ENCODE peak calls at places on chromosomes 3 and 15, in five cellular contexts. One of them, this sample, is unnamed.

GRCh38 chr15:43210172-43210745 is 10.6 kb downstream of the EPB42 start:
- DNase-seq in OCI-M1: no peak
- DNase-seq in globus pallidus: no peak
- DNase-seq in NCI-H446 treated with DMSO at 0.1 percent for 48 hours: no peak
- DNase-seq in ELF-1: no peak
- DNase-seq in this sample: no peak

GRCh38 chr15:79091204-79091867 is 756 bp upstream of the RASGRF1 start:
- DNase-seq in OCI-M1: no peak
- DNase-seq in globus pallidus: no peak
- DNase-seq in NCI-H446 treated with DMSO at 0.1 percent for 48 hours: no peak
- DNase-seq in ELF-1: peak
- DNase-seq in this sample: peak

GRCh38 chr3:49501258-49501609 is 31.2 kb downstream of the DAG1 start:
- DNase-seq in OCI-M1: no peak
- DNase-seq in globus pallidus: no peak
- DNase-seq in NCI-H446 treated with DMSO at 0.1 percent for 48 hours: no peak
- DNase-seq in ELF-1: no peak
- DNase-seq in this sample: no peak

GRCh38 chr15:57865294-57865693 is 158.8 kb downstream of the POLR2M start:
- DNase-seq in OCI-M1: no peak
- DNase-seq in globus pallidus: no peak
- DNase-seq in NCI-H446 treated with DMSO at 0.1 percent for 48 hours: no peak
- DNase-seq in ELF-1: peak
- DNase-seq in this sample: no peak

GRCh38 chr3:124292329-124292728 is 300.4 kb upstream of the ROPN1 start:
- DNase-seq in OCI-M1: peak
- DNase-seq in globus pallidus: no peak
- DNase-seq in NCI-H446 treated with DMSO at 0.1 percent for 48 hours: no peak
- DNase-seq in ELF-1: no peak
- DNase-seq in this sample: no peak

GRCh38 chr3:57818772-57819171 is 62.7 kb downstream of the SLMAP start:
- DNase-seq in OCI-M1: no peak
- DNase-seq in globus pallidus: no peak
- DNase-seq in NCI-H446 treated with DMSO at 0.1 percent for 48 hours: no peak
- DNase-seq in ELF-1: no peak
- DNase-seq in this sample: no peak

GRCh38 chr3:146250449-146251382 is at the start of gene PLSCR4:
- DNase-seq in OCI-M1: peak
- DNase-seq in globus pallidus: peak
- DNase-seq in NCI-H446 treated with DMSO at 0.1 percent for 48 hours: peak
- DNase-seq in ELF-1: peak
- DNase-seq in this sample: peak

GRCh38 chr3:184375747-184376495 is 2.1 kb downstream of the THPO start:
- DNase-seq in OCI-M1: no peak
- DNase-seq in globus pallidus: no peak
- DNase-seq in NCI-H446 treated with DMSO at 0.1 percent for 48 hours: no peak
- DNase-seq in ELF-1: no peak
- DNase-seq in this sample: no peak

GRCh38 chr3:188006726-188007393 is 147.1 kb upstream of the LPP start:
- DNase-seq in OCI-M1: no peak
- DNase-seq in globus pallidus: peak
- DNase-seq in NCI-H446 treated with DMSO at 0.1 percent for 48 hours: peak
- DNase-seq in ELF-1: no peak
- DNase-seq in this sample: peak

GRCh38 chr3:47404955-47405790 is 24.4 kb downstream of the PTPN23 start:
- DNase-seq in OCI-M1: peak
- DNase-seq in globus pallidus: peak
- DNase-seq in NCI-H446 treated with DMSO at 0.1 percent for 48 hours: no peak
- DNase-seq in ELF-1: no peak
- DNase-seq in this sample: peak

GRCh38 chr15:74240002-74240568 is 4.0 kb downstream of the CCDC33 start:
- DNase-seq in OCI-M1: no peak
- DNase-seq in globus pallidus: peak
- DNase-seq in NCI-H446 treated with DMSO at 0.1 percent for 48 hours: peak
- DNase-seq in ELF-1: peak
- DNase-seq in this sample: no peak

GRCh38 chr3:169112153-169112892 is 551.2 kb downstream of the MECOM start:
- DNase-seq in OCI-M1: peak
- DNase-seq in globus pallidus: no peak
- DNase-seq in NCI-H446 treated with DMSO at 0.1 percent for 48 hours: no peak
- DNase-seq in ELF-1: no peak
- DNase-seq in this sample: no peak

GRCh38 chr15:98737122-98737521 is 88.8 kb downstream of the IGF1R start:
- DNase-seq in OCI-M1: no peak
- DNase-seq in globus pallidus: no peak
- DNase-seq in NCI-H446 treated with DMSO at 0.1 percent for 48 hours: no peak
- DNase-seq in ELF-1: no peak
- DNase-seq in this sample: no peak

GRCh38 chr3:32453346-32453745 is 49.3 kb downstream of the CMTM6 start:
- DNase-seq in OCI-M1: no peak
- DNase-seq in globus pallidus: no peak
- DNase-seq in NCI-H446 treated with DMSO at 0.1 percent for 48 hours: no peak
- DNase-seq in ELF-1: no peak
- DNase-seq in this sample: no peak

GRCh38 chr3:15241341-15241740 is 35.3 kb downstream of the CAPN7 start:
- DNase-seq in OCI-M1: peak
- DNase-seq in globus pallidus: peak
- DNase-seq in NCI-H446 treated with DMSO at 0.1 percent for 48 hours: no peak
- DNase-seq in ELF-1: no peak
- DNase-seq in this sample: no peak

GRCh38 chr3:164199982-164200823 is 878.1 kb downstream of the SI start:
- DNase-seq in OCI-M1: no peak
- DNase-seq in globus pallidus: no peak
- DNase-seq in NCI-H446 treated with DMSO at 0.1 percent for 48 hours: no peak
- DNase-seq in ELF-1: no peak
- DNase-seq in this sample: no peak

GRCh38 chr15:39935241-39935640 is 1.3 kb downstream of the EIF2AK4 start:
- DNase-seq in OCI-M1: no peak
- DNase-seq in globus pallidus: no peak
- DNase-seq in NCI-H446 treated with DMSO at 0.1 percent for 48 hours: no peak
- DNase-seq in ELF-1: no peak
- DNase-seq in this sample: no peak

GRCh38 chr15:54559405-54560064 is 581.3 kb downstream of the UNC13C start:
- DNase-seq in OCI-M1: peak
- DNase-seq in globus pallidus: peak
- DNase-seq in NCI-H446 treated with DMSO at 0.1 percent for 48 hours: no peak
- DNase-seq in ELF-1: no peak
- DNase-seq in this sample: no peak

GRCh38 chr15:68418611-68419161 is 13.3 kb downstream of the ITGA11 start:
- DNase-seq in OCI-M1: peak
- DNase-seq in globus pallidus: no peak
- DNase-seq in NCI-H446 treated with DMSO at 0.1 percent for 48 hours: no peak
- DNase-seq in ELF-1: no peak
- DNase-seq in this sample: no peak

GRCh38 chr15:68700395-68701123 is 120.1 kb downstream of the ANP32A start:
- DNase-seq in OCI-M1: no peak
- DNase-seq in globus pallidus: peak
- DNase-seq in NCI-H446 treated with DMSO at 0.1 percent for 48 hours: peak
- DNase-seq in ELF-1: peak
- DNase-seq in this sample: peak

GRCh38 chr3:30169459-30169858 is 436.9 kb upstream of the TGFBR2 start:
- DNase-seq in OCI-M1: no peak
- DNase-seq in globus pallidus: no peak
- DNase-seq in NCI-H446 treated with DMSO at 0.1 percent for 48 hours: no peak
- DNase-seq in ELF-1: no peak
- DNase-seq in this sample: no peak

GRCh38 chr3:171420667-171421066 is 39.5 kb downstream of the TNIK start:
- DNase-seq in OCI-M1: no peak
- DNase-seq in globus pallidus: peak
- DNase-seq in NCI-H446 treated with DMSO at 0.1 percent for 48 hours: no peak
- DNase-seq in ELF-1: no peak
- DNase-seq in this sample: no peak

This sample was measured in nucleus accumbens.